ENCODE peak calls at places on chromosomes 11 and 22, in four cellular contexts. W, X, Q and T are unnamed samples.
A peak's percentile ranks its signal among the peaks of the same experiment; 100 is the strongest.

GRCh38 chr11:34194576-34195335 is 89.3 kb downstream of the NAT10 start:
- DNase-seq in X (peak; percentile 52), W (peak; percentile 33), Q (no peak), T (no peak)

GRCh38 chr22:20456064-20456721 is 18.6 kb upstream of the SCARF2 start:
- DNase-seq in X (peak; percentile 91), Q (peak; percentile 68), W (peak; percentile 86), T (peak; percentile 100)

GRCh38 chr11:35649984-35650383 is 12.6 kb upstream of the TRIM44 start:
- DNase-seq in Q (no peak), X (no peak), W (no peak), T (no peak)

GRCh38 chr11:107688322-107688918 is 23.4 kb downstream of the SLN start:
- DNase-seq in W (no peak), Q (peak; percentile 4), X (no peak), T (peak; percentile 15)

GRCh38 chr11:70482529-70482917 is 84.2 kb downstream of the CTTN start:
- DNase-seq in Q (no peak), X (no peak), W (no peak), T (no peak)

GRCh38 chr22:37331811-37332536 is 49.7 kb downstream of the CYTH4 start:
- DNase-seq in Q (no peak), X (no peak), W (no peak), T (peak; percentile 16)

GRCh38 chr11:113313601-113314000 is 782 bp upstream of the TTC12 start:
- DNase-seq in X (no peak), W (no peak), Q (no peak), T (no peak)

GRCh38 chr22:47168900-47169800 is 406.7 kb downstream of the TBC1D22A start:
- DNase-seq in W (peak; percentile 68), Q (peak; percentile 10), X (peak; percentile 59), T (no peak)

GRCh38 chr11:58165504-58166106 is 23.3 kb upstream of the OR9Q2 start:
- DNase-seq in W (no peak), Q (peak; percentile 93), X (no peak), T (no peak)

GRCh38 chr11:93807980-93808379 is 23.9 kb downstream of the MED17 start:
- DNase-seq in Q (no peak), X (no peak), W (no peak), T (no peak)

GRCh38 chr11:45654242-45654641 is 11.2 kb downstream of the CHST1 start:
- DNase-seq in X (no peak), Q (no peak), W (no peak), T (no peak)

GRCh38 chr22:24284747-24285203 is 14.1 kb downstream of the SPECC1L start:
- DNase-seq in X (no peak), W (no peak), Q (no peak), T (peak; percentile 58)

GRCh38 chr22:27381552-27381951 is 420.0 kb downstream of the MN1 start:
- DNase-seq in W (no peak), X (no peak), Q (no peak), T (no peak)

GRCh38 chr11:46176421-46176820 is 55.2 kb upstream of the PHF21A start:
- DNase-seq in X (no peak), Q (no peak), W (no peak), T (no peak)

GRCh38 chr11:27055065-27055682 is 14.6 kb downstream of the BBOX1 start:
- DNase-seq in Q (peak; percentile 96), X (no peak), W (no peak), T (no peak)

GRCh38 chr11:113023228-113023627 is 62.0 kb downstream of the NCAM1 start:
- DNase-seq in Q (no peak), X (no peak), W (no peak), T (no peak)

GRCh38 chr22:36435516-36436415 is 45.7 kb downstream of the TXN2 start:
- DNase-seq in Q (peak; percentile 92), W (peak; percentile 58), X (no peak), T (no peak)

GRCh38 chr11:3096909-3097395 is 39.7 kb upstream of the CARS1 start:
- DNase-seq in X (no peak), Q (no peak), W (no peak), T (no peak)

GRCh38 chr11:121890377-121890776 is 225.6 kb downstream of the BLID start:
- DNase-seq in X (no peak), W (no peak), Q (no peak), T (no peak)
- TF ChIP-seq FOXJ3 in X (no peak), W (no peak), Q (no peak), T (no peak)

GRCh38 chr11:64057890-64058289 is 22.2 kb downstream of the FLRT1 start:
- DNase-seq in X (no peak), Q (no peak), W (no peak), T (no peak)

GRCh38 chr11:64060263-64060860 is 24.6 kb downstream of the FLRT1 start:
- DNase-seq in W (peak; percentile 36), X (no peak), Q (no peak), T (no peak)

GRCh38 chr11:64059339-64060176 is 23.8 kb downstream of the FLRT1 start:
- DNase-seq in Q (no peak), W (peak; percentile 67), X (no peak), T (no peak)

GRCh38 chr11:64056861-64057260 is 21.1 kb downstream of the FLRT1 start:
- DNase-seq in W (no peak), X (no peak), Q (no peak), T (no peak)

DNA sequence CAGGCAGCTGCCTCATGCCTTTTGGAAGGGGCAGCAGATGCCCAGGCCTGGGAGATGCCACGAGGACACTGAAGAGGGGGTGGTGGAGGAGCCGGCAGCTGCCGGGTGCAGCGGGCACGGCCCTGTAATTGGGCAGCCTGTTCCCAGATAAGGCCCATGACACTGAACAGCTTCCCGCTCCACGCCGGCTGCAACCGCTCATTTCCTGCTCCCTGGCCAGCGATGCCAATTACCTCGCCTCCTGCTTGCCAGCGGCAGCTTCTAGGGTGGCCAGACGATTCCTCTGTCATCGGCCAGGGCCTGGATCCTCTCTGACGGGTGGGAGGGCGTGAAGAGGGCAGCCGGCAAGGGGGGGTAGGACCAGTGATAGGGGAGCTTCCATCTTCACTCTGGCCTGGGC is 22.8 kb downstream of the FLRT1 start:
- DNase-seq in W (no peak), X (peak; percentile 96), Q (no peak), T (peak; percentile 35)
- TF ChIP-seq FOXJ3 in W (no peak), X (peak; percentile 99), Q (no peak), T (no peak)

GRCh38 chr11:12043221-12043620 is 34.8 kb upstream of the DKK3 start:
- DNase-seq in W (no peak), X (no peak), Q (no peak), T (no peak)

GRCh38 chr11:12044799-12045198 is 36.4 kb upstream of the DKK3 start:
- DNase-seq in Q (no peak), X (no peak), W (no peak), T (no peak)

GRCh38 chr11:12043959-12044772 is 35.7 kb upstream of the DKK3 start:
- DNase-seq in W (peak; percentile 77), X (peak; percentile 74), Q (peak; percentile 87), T (peak; percentile 78)

GRCh38 chr11:12045914-12046635 is 37.6 kb upstream of the DKK3 start:
- DNase-seq in Q (no peak), W (no peak), X (no peak), T (no peak)

GRCh38 chr11:12042215-12042676 is 33.8 kb upstream of the DKK3 start:
- DNase-seq in W (no peak), Q (peak; percentile 54), X (no peak), T (no peak)
- TF ChIP-seq FOXJ3 in W (no peak), Q (no peak), X (no peak), T (no peak)

GRCh38 chr11:133825156-133825555 is 20.2 kb downstream of the SPATA19 start:
- DNase-seq in W (no peak), X (no peak), Q (no peak), T (no peak)
- TF ChIP-seq FOXJ3 in W (no peak), X (no peak), Q (no peak), T (no peak)

GRCh38 chr11:47857485-47858168 is 9.5 kb upstream of the NUP160 start:
- DNase-seq in Q (no peak), W (no peak), X (no peak), T (no peak)
- TF ChIP-seq FOXJ3 in Q (no peak), W (no peak), X (no peak), T (no peak)

GRCh38 chr11:73401217-73401923 is 25.2 kb downstream of the RELT start:
- DNase-seq in W (no peak), Q (no peak), X (no peak), T (no peak)

GRCh38 chr11:73404048-73404447 is 27.8 kb downstream of the RELT start:
- DNase-seq in X (peak; percentile 84), Q (peak; percentile 74), W (peak; percentile 66), T (peak; percentile 70)

GRCh38 chr11:73403541-73403940 is 27.3 kb downstream of the RELT start:
- DNase-seq in X (no peak), W (no peak), Q (no peak), T (no peak)

GRCh38 chr11:73402834-73403185 is 26.6 kb downstream of the RELT start:
- DNase-seq in W (no peak), X (no peak), Q (no peak), T (no peak)

GRCh38 chr11:73401924-73402833 is 26.0 kb downstream of the RELT start:
- DNase-seq in W (no peak), X (no peak), Q (no peak), T (no peak)
- TF ChIP-seq FOXJ3 in W (no peak), X (no peak), Q (no peak), T (no peak)